ENCODE peak calls at places on chromosomes 6 and 20, in seven cellular contexts. One of them, this sample, is unnamed.

GRCh38 chr6:128139519-128139918 is 238.7 kb upstream of the THEMIS start:
- DNase-seq in GM03348: peak; percentile 6
- DNase-seq in SHP77: peak; percentile 18
- DNase-seq in epithelial cell of esophagus: peak; percentile 63
- DNase-seq in fibroblast of the aortic adventitia: peak; percentile 72
- DNase-seq in GM23338: no peak
- DNase-seq in AG09319: no peak
- DNase-seq in this sample: peak; percentile 43

GRCh38 chr20:47741669-47742345 is 43.5 kb downstream of the SULF2 start:
- DNase-seq in SHP77: peak; percentile 38
- DNase-seq in epithelial cell of esophagus: no peak
- DNase-seq in GM03348: no peak
- DNase-seq in AG09319: no peak
- DNase-seq in GM23338: no peak
- DNase-seq in fibroblast of the aortic adventitia: no peak
- DNase-seq in this sample: no peak

GRCh38 chr20:32538526-32538918 is 46.6 kb downstream of the NOL4L start:
- DNase-seq in fibroblast of the aortic adventitia: peak; percentile 39
- DNase-seq in GM03348: no peak
- DNase-seq in SHP77: no peak
- DNase-seq in epithelial cell of esophagus: no peak
- DNase-seq in AG09319: no peak
- DNase-seq in GM23338: peak; percentile 70
- DNase-seq in this sample: no peak

GRCh38 chr6:149896491-149896890 is 1.4 kb downstream of the RAET1E start:
- DNase-seq in AG09319: no peak
- DNase-seq in epithelial cell of esophagus: peak; percentile 40
- DNase-seq in fibroblast of the aortic adventitia: peak; percentile 16
- DNase-seq in GM23338: no peak
- DNase-seq in SHP77: no peak
- DNase-seq in GM03348: peak; percentile 31
- DNase-seq in this sample: peak; percentile 20

GRCh38 chr6:86031713-86032112 is 389.0 kb upstream of the SYNCRIP start:
- DNase-seq in GM03348: no peak
- DNase-seq in GM23338: no peak
- DNase-seq in epithelial cell of esophagus: no peak
- DNase-seq in AG09319: no peak
- DNase-seq in fibroblast of the aortic adventitia: no peak
- DNase-seq in SHP77: no peak
- DNase-seq in this sample: no peak

GRCh38 chr6:158653577-158654354 is 3.9 kb downstream of the SYTL3 start:
- DNase-seq in SHP77: no peak
- DNase-seq in epithelial cell of esophagus: no peak
- DNase-seq in fibroblast of the aortic adventitia: no peak
- DNase-seq in GM23338: no peak
- DNase-seq in GM03348: no peak
- DNase-seq in AG09319: no peak
- DNase-seq in this sample: no peak

GRCh38 chr20:63740070-63740500 is 509 bp downstream of the SLC2A4RG start:
- DNase-seq in SHP77: no peak
- DNase-seq in AG09319: no peak
- DNase-seq in GM03348: peak; percentile 92
- DNase-seq in fibroblast of the aortic adventitia: peak; percentile 22
- DNase-seq in GM23338: peak; percentile 56
- DNase-seq in epithelial cell of esophagus: peak; percentile 14
- DNase-seq in this sample: peak; percentile 54

GRCh38 chr6:143000771-143001170 is 55.8 kb upstream of the HIVEP2 start:
- DNase-seq in AG09319: no peak
- DNase-seq in SHP77: no peak
- DNase-seq in epithelial cell of esophagus: no peak
- DNase-seq in fibroblast of the aortic adventitia: no peak
- DNase-seq in GM23338: no peak
- DNase-seq in GM03348: no peak
- DNase-seq in this sample: no peak

GRCh38 chr20:24060851-24061590 is 72.4 kb upstream of the GGTLC1 start:
- DNase-seq in epithelial cell of esophagus: no peak
- DNase-seq in SHP77: no peak
- DNase-seq in GM03348: no peak
- DNase-seq in GM23338: peak; percentile 52
- DNase-seq in fibroblast of the aortic adventitia: no peak
- DNase-seq in AG09319: no peak
- DNase-seq in this sample: no peak

GRCh38 chr20:9051508-9051907 is 17.4 kb upstream of the PLCB4 start:
- DNase-seq in fibroblast of the aortic adventitia: peak; percentile 97
- DNase-seq in GM03348: peak; percentile 88
- DNase-seq in epithelial cell of esophagus: peak; percentile 97
- DNase-seq in GM23338: no peak
- DNase-seq in AG09319: peak; percentile 84
- DNase-seq in SHP77: no peak
- DNase-seq in this sample: peak; percentile 99

GRCh38 chr20:11112837-11113236 is 439.0 kb upstream of the JAG1 start:
- DNase-seq in GM03348: no peak
- DNase-seq in fibroblast of the aortic adventitia: no peak
- DNase-seq in epithelial cell of esophagus: peak; percentile 86
- DNase-seq in AG09319: no peak
- DNase-seq in SHP77: peak; percentile 31
- DNase-seq in GM23338: no peak
- DNase-seq in this sample: peak; percentile 72

GRCh38 chr6:117483645-117484016 is 1.2 kb downstream of the DCBLD1 start:
- DNase-seq in fibroblast of the aortic adventitia: peak; percentile 48
- DNase-seq in GM03348: peak; percentile 43
- DNase-seq in SHP77: no peak
- DNase-seq in GM23338: peak; percentile 13
- DNase-seq in epithelial cell of esophagus: peak; percentile 46
- DNase-seq in AG09319: no peak
- DNase-seq in this sample: peak; percentile 32

GRCh38 chr6:24933868-24934401 is 1.8 kb downstream of the RIPOR2 start:
- DNase-seq in GM23338: peak; percentile 96
- DNase-seq in epithelial cell of esophagus: peak; percentile 30
- DNase-seq in SHP77: peak; percentile 45
- DNase-seq in GM03348: no peak
- DNase-seq in fibroblast of the aortic adventitia: no peak
- DNase-seq in AG09319: no peak
- DNase-seq in this sample: peak; percentile 53

GRCh38 chr6:73929421-73929820 is 233.4 kb downstream of the CD109 start:
- DNase-seq in AG09319: no peak
- DNase-seq in GM03348: no peak
- DNase-seq in SHP77: no peak
- DNase-seq in epithelial cell of esophagus: peak; percentile 94
- DNase-seq in fibroblast of the aortic adventitia: no peak
- DNase-seq in GM23338: no peak
- DNase-seq in this sample: peak; percentile 89

GRCh38 chr6:6007311-6008113 is 787 bp upstream of the NRN1 start:
- DNase-seq in SHP77: peak; percentile 87
- DNase-seq in fibroblast of the aortic adventitia: no peak
- DNase-seq in epithelial cell of esophagus: no peak
- DNase-seq in AG09319: no peak
- DNase-seq in GM23338: peak; percentile 82
- DNase-seq in GM03348: peak; percentile 77
- DNase-seq in this sample: no peak

GRCh38 chr6:31851485-31851832 is 11.2 kb downstream of the NEU1 start:
- DNase-seq in epithelial cell of esophagus: no peak
- DNase-seq in AG09319: no peak
- DNase-seq in GM03348: no peak
- DNase-seq in SHP77: no peak
- DNase-seq in GM23338: no peak
- DNase-seq in fibroblast of the aortic adventitia: peak; percentile 36
- DNase-seq in this sample: no peak

GRCh38 chr20:25527949-25528348 is 57.4 kb downstream of the NINL start:
- DNase-seq in GM23338: no peak
- DNase-seq in SHP77: no peak
- DNase-seq in epithelial cell of esophagus: no peak
- DNase-seq in GM03348: no peak
- DNase-seq in AG09319: no peak
- DNase-seq in fibroblast of the aortic adventitia: no peak
- DNase-seq in this sample: no peak

GRCh38 chr6:25223421-25224052 is 55.6 kb upstream of the CARMIL1 start:
- DNase-seq in GM23338: peak; percentile 80
- DNase-seq in epithelial cell of esophagus: peak; percentile 75
- DNase-seq in AG09319: no peak
- DNase-seq in SHP77: peak; percentile 38
- DNase-seq in GM03348: peak; percentile 51
- DNase-seq in fibroblast of the aortic adventitia: peak; percentile 86
- DNase-seq in this sample: peak; percentile 82

This sample was measured in PC-3.